ENCODE peak calls at places on chromosome 14, in eight cellular contexts. I is GM20000, W is transverse colon, Y is AG09309, D is esophagus squamous epithelium, X is fibroblast of mammary gland, V is Peyer's patch, J is epithelial cell of proximal tubule. E is an unnamed sample.

GRCh38 chr14:49218436-49219092 is 367.6 kb downstream of the RPS29 start:
- DNase-seq in I (no peak), X (peak; percentile 80), J (no peak), D (no peak), Y (no peak), W (no peak), V (no peak), E (no peak)

GRCh38 chr14:39265741-39266588 is 32.2 kb downstream of the MIA2 start:
- DNase-seq in I (no peak), V (no peak), J (peak; percentile 55), W (no peak), D (no peak), X (peak; percentile 60), Y (no peak), E (no peak)

GRCh38 chr14:84864582-84865271 is 665.2 kb upstream of the FLRT2 start:
- DNase-seq in V (no peak), J (no peak), I (no peak), X (no peak), D (no peak), W (no peak), Y (no peak), E (no peak)

GRCh38 chr14:80535171-80535570 is 323.9 kb upstream of the DIO2 start:
- DNase-seq in X (no peak), D (no peak), I (no peak), Y (no peak), J (no peak), W (no peak), V (no peak), E (no peak)

GRCh38 chr14:59484611-59485174 is 376 bp downstream of the JKAMP start:
- DNase-seq in I (no peak), W (no peak), J (no peak), X (peak; percentile 37), Y (no peak), V (no peak), D (no peak), E (no peak)

GRCh38 chr14:100092832-100093231 is 27.6 kb downstream of the EVL start:
- DNase-seq in V (no peak), D (no peak), J (no peak), X (no peak), I (no peak), W (no peak), Y (no peak), E (peak; percentile 9)

GRCh38 chr14:30443368-30444007 is 115.5 kb upstream of the G2E3 start:
- DNase-seq in I (no peak), J (peak; percentile 15), D (no peak), W (no peak), V (no peak), Y (peak; percentile 2), X (peak; percentile 63), E (no peak)

GRCh38 chr14:44962573-44963528 is 861 bp downstream of the TOGARAM1 start:
- DNase-seq in W (peak; percentile 54), Y (no peak), I (no peak), D (no peak), J (no peak), V (no peak), X (peak; percentile 44), E (no peak)

GRCh38 chr14:95516554-95517209 is at the start of gene SYNE3:
- DNase-seq in X (no peak), V (peak; percentile 79), Y (no peak), W (peak; percentile 81), J (no peak), D (no peak), I (peak; percentile 94), E (peak; percentile 68)

GRCh38 chr14:67971627-67972625 is 152.3 kb downstream of the RAD51B start:
- DNase-seq in I (no peak), J (no peak), W (no peak), V (no peak), Y (no peak), X (peak; percentile 67), D (no peak), E (no peak)

GRCh38 chr14:24263848-24264247 is 871 bp upstream of the TGM1 start:
- DNase-seq in D (no peak), W (no peak), X (no peak), J (no peak), V (peak; percentile 25), I (no peak), Y (no peak), E (no peak)
- TF ChIP-seq CTCF in D (no peak), W (no peak), X (no peak), J (no peak), V (no peak), I (no peak), Y (no peak), E (no peak)

DNA sequence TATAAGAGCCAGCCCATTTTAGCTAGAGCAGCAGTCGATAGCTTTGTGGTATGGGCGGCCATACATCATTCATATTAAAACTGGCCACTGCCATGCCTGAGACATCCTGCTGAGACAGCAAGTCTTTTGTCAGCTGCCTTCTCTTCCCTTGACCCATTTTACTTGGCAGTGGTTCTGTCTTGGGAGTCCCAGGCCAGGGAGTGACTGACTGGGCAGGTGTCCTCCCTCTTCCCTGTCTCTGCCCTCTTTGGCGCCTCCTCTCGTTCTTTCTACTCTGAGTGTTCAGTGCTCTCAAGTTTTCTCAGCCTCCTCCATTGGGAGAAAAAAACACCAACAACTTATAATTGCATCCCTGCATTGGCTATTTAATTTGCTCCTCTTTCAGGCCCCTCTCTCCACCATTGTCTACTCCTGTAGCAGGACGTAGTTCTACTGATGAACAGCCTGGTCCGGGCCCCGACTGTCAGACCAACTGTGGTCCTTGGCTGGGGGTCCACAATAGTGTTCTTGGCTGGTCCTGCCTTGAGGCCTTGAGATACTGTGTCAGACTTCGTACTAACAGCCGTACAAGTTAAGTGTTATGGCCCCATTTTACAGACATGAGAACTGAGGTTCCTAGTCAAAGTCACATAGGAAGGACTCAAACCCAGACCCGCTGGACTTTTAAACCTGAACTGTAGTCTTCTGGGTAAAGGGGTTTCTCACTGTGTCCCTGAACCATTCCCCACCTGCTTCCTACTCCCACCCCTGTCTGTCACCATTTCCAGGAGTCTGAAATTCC is 18.2 kb upstream of the JDP2 start:
- DNase-seq in J (no peak), W (no peak), Y (no peak), V (no peak), I (no peak), D (no peak), X (no peak), E (no peak)
- TF ChIP-seq CTCF in J (no peak), W (no peak), Y (no peak), V (no peak), I (no peak), D (no peak), X (no peak), E (no peak)

GRCh38 chr14:79356040-79356439 is 855.3 kb downstream of the DIO2 start:
- DNase-seq in V (no peak), X (peak; percentile 19), D (no peak), Y (no peak), W (no peak), J (no peak), I (no peak), E (no peak)
- TF ChIP-seq CTCF in V (no peak), X (no peak), D (no peak), Y (peak; percentile 27), W (no peak), J (peak; percentile 32), I (no peak), E (no peak)

DNA sequence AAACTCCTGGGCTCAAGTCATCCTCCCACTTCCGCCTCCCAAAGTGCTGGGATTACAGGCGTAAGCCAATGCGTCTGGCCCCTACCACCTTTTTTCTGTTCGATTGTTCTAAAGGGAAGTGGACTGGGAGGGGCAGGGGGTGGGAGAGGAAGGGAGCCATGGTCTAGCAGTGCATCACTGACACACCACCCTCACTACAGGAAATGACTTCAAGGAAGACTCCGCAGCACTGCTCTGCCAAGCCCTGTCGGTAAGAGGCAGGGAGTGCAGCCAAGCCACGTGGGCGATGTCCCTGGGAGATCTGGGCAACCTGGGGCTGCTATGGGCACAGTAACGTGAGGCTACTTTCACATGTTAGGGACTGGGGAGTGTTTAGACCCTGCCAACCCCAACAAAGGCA is 18.0 kb downstream of the LRRC74A start:
- DNase-seq in J (no peak), D (no peak), V (no peak), W (peak; percentile 31), I (no peak), Y (no peak), X (peak; percentile 61), E (peak; percentile 86)
- TF ChIP-seq CTCF in J (no peak), D (peak; percentile 6), V (peak; percentile 22), W (no peak), I (no peak), Y (no peak), X (no peak), E (peak; percentile 47)

GRCh38 chr14:58297412-58297761 is 968 bp upstream of the ARID4A start:
- DNase-seq in V (no peak), I (no peak), Y (no peak), J (no peak), W (no peak), D (no peak), X (no peak), E (no peak)

GRCh38 chr14:58298880-58299664 is 717 bp downstream of the ARID4A start:
- DNase-seq in X (no peak), D (no peak), Y (no peak), W (peak; percentile 45), J (no peak), I (peak; percentile 73), V (no peak), E (peak; percentile 34)

GRCh38 chr14:58296731-58297130 is 1.6 kb upstream of the ARID4A start:
- DNase-seq in Y (no peak), I (no peak), J (no peak), D (no peak), X (peak; percentile 57), W (no peak), V (no peak), E (no peak)

GRCh38 chr14:58298477-58298879 is at the start of gene ARID4A:
- DNase-seq in J (no peak), I (no peak), W (peak; percentile 92), D (peak; percentile 94), X (no peak), Y (no peak), V (peak; percentile 87), E (peak; percentile 91)

DNA sequence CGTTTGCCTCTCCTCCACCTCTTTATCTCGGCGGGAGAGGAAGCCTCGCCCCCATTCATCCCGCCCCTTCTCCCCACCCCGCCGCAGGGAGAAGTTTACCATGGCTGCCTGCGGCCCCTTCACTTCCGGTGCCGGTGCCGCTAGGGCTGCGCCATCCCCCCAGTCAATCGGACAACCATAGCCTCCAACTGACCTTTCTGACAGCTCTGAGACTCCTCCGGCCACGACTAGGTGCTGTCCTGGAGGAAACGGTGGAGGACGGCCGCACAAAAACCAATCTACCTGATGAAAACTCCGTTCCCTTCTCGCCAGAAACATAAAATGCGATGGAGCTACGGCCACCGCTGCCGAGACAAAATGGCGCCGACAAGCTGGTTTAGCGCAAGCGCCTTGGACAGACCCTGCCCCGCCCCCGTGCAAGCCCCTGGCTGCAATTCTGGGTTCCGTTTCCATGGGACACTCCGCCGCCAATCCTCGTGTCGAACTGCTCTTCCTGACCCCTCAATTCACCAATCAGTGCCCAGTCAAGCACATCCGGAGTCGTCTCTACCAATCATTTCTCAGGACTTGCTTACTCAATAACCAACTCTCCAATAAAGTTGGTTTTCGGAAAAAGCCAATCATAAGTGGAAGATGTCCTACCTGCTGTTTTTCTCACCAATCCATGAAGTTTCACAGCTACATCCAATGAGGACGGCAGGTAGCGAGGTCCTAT is 436 bp upstream of the ARID4A start:
- DNase-seq in V (peak; percentile 98), D (peak; percentile 94), X (peak; percentile 100), I (peak; percentile 96), J (peak; percentile 100), W (peak; percentile 99), Y (peak; percentile 100), E (peak; percentile 99)
- TF ChIP-seq CTCF in V (peak; percentile 5), D (no peak), X (no peak), I (no peak), J (no peak), W (no peak), Y (no peak), E (no peak)

GRCh38 chr14:104567141-104567956 is 12.2 kb upstream of the C14orf180 start:
- DNase-seq in V (no peak), W (no peak), X (no peak), I (no peak), D (no peak), Y (no peak), J (no peak), E (no peak)
- TF ChIP-seq CTCF in V (no peak), W (no peak), X (no peak), I (no peak), D (no peak), Y (no peak), J (no peak), E (no peak)